ENCODE peak calls at places on chromosomes 12 and 14, in nine cellular contexts. One of them, this sample, is unnamed. For H3K4me1, the result is how much of the 10 kb centered on the place peaks cover.

GRCh38 chr12:91053951-91054715 is 3.7 kb downstream of the KERA start:
- DNase-seq in pancreas: peak
- DNase-seq in thyroid gland: no peak
- DNase-seq in uterus: peak
- DNase-seq in CD8-positive, alpha-beta memory T cell: no peak
- DNase-seq in IMR-90: peak
- DNase-seq in H9: no peak
- DNase-seq in K562: no peak
- DNase-seq in astrocyte: peak
- DNase-seq in this sample: no peak

GRCh38 chr12:76337583-76337982 is 10.6 kb downstream of the BBS10 start:
- DNase-seq in pancreas: no peak
- DNase-seq in thyroid gland: no peak
- DNase-seq in uterus: no peak
- DNase-seq in CD8-positive, alpha-beta memory T cell: no peak
- DNase-seq in IMR-90: peak
- DNase-seq in H9: no peak
- DNase-seq in K562: no peak
- DNase-seq in astrocyte: peak
- DNase-seq in this sample: no peak

GRCh38 chr12:2417761-2418160 is 365.0 kb downstream of the CACNA1C start:
- DNase-seq in pancreas: no peak
- DNase-seq in thyroid gland: no peak
- DNase-seq in uterus: no peak
- DNase-seq in CD8-positive, alpha-beta memory T cell: no peak
- DNase-seq in IMR-90: no peak
- DNase-seq in H9: peak
- DNase-seq in K562: no peak
- DNase-seq in astrocyte: no peak
- DNase-seq in this sample: no peak

GRCh38 chr12:21149849-21150248 is 18.9 kb downstream of the SLCO1B1 start:
- DNase-seq in pancreas: no peak
- DNase-seq in thyroid gland: no peak
- DNase-seq in uterus: no peak
- DNase-seq in CD8-positive, alpha-beta memory T cell: no peak
- DNase-seq in IMR-90: no peak
- DNase-seq in H9: peak
- DNase-seq in K562: no peak
- DNase-seq in astrocyte: no peak
- DNase-seq in this sample: no peak

GRCh38 chr14:32703246-32703645 is 235.4 kb upstream of the NPAS3 start:
- DNase-seq in pancreas: no peak
- DNase-seq in thyroid gland: no peak
- DNase-seq in uterus: no peak
- DNase-seq in CD8-positive, alpha-beta memory T cell: no peak
- DNase-seq in IMR-90: no peak
- DNase-seq in H9: no peak
- DNase-seq in K562: no peak
- DNase-seq in astrocyte: peak
- DNase-seq in this sample: no peak

GRCh38 chr14:90613446-90613845 is 202.8 kb downstream of the TTC7B start:
- DNase-seq in pancreas: no peak
- DNase-seq in thyroid gland: no peak
- DNase-seq in uterus: no peak
- DNase-seq in CD8-positive, alpha-beta memory T cell: no peak
- DNase-seq in IMR-90: no peak
- DNase-seq in H9: no peak
- DNase-seq in K562: no peak
- DNase-seq in astrocyte: no peak
- DNase-seq in this sample: no peak

GRCh38 chr12:131223791-131224567 is 270.3 kb downstream of the ADGRD1 start:
- DNase-seq in pancreas: no peak
- DNase-seq in thyroid gland: no peak
- DNase-seq in uterus: no peak
- DNase-seq in CD8-positive, alpha-beta memory T cell: no peak
- DNase-seq in IMR-90: no peak
- DNase-seq in H9: peak
- DNase-seq in K562: peak
- DNase-seq in astrocyte: no peak
- DNase-seq in this sample: peak

GRCh38 chr12:125079084-125079483 is 13.8 kb downstream of the AACS start:
- DNase-seq in pancreas: no peak
- DNase-seq in thyroid gland: no peak
- DNase-seq in uterus: no peak
- DNase-seq in CD8-positive, alpha-beta memory T cell: no peak
- DNase-seq in IMR-90: no peak
- DNase-seq in H9: no peak
- DNase-seq in K562: no peak
- DNase-seq in astrocyte: no peak
- DNase-seq in this sample: no peak

GRCh38 chr12:108833757-108834472 is 23.5 kb downstream of the SSH1 start:
- DNase-seq in pancreas: no peak
- DNase-seq in thyroid gland: peak
- DNase-seq in uterus: peak
- DNase-seq in CD8-positive, alpha-beta memory T cell: no peak
- DNase-seq in IMR-90: peak
- DNase-seq in H9: no peak
- DNase-seq in K562: no peak
- DNase-seq in astrocyte: peak
- DNase-seq in this sample: no peak

GRCh38 chr14:61598980-61599379 is 96.3 kb upstream of the HIF1A start:
- DNase-seq in pancreas: no peak
- DNase-seq in thyroid gland: no peak
- DNase-seq in uterus: no peak
- DNase-seq in CD8-positive, alpha-beta memory T cell: no peak
- DNase-seq in IMR-90: no peak
- DNase-seq in H9: no peak
- DNase-seq in K562: no peak
- DNase-seq in astrocyte: no peak
- DNase-seq in this sample: peak

GRCh38 chr12:80556566-80556965 is 112.5 kb downstream of the PTPRQ start:
- DNase-seq in pancreas: no peak
- DNase-seq in thyroid gland: no peak
- DNase-seq in uterus: no peak
- DNase-seq in CD8-positive, alpha-beta memory T cell: no peak
- DNase-seq in IMR-90: no peak
- DNase-seq in H9: no peak
- DNase-seq in K562: no peak
- DNase-seq in astrocyte: peak
- DNase-seq in this sample: no peak

GRCh38 chr12:26001530-26001929 is 43.0 kb downstream of the RASSF8 start:
- DNase-seq in pancreas: no peak
- DNase-seq in thyroid gland: no peak
- DNase-seq in uterus: no peak
- DNase-seq in CD8-positive, alpha-beta memory T cell: no peak
- DNase-seq in IMR-90: no peak
- DNase-seq in H9: no peak
- DNase-seq in K562: no peak
- DNase-seq in astrocyte: no peak
- DNase-seq in this sample: no peak

GRCh38 chr14:53093206-53093605 is 59.9 kb downstream of the DDHD1 start:
- DNase-seq in pancreas: no peak
- DNase-seq in thyroid gland: no peak
- DNase-seq in uterus: no peak
- DNase-seq in CD8-positive, alpha-beta memory T cell: no peak
- DNase-seq in IMR-90: peak
- DNase-seq in H9: no peak
- DNase-seq in K562: no peak
- DNase-seq in astrocyte: no peak
- DNase-seq in this sample: no peak

GRCh38 chr12:14958361-14959125 is 2.9 kb downstream of the ARHGDIB start:
- DNase-seq in pancreas: no peak
- DNase-seq in thyroid gland: no peak
- DNase-seq in uterus: no peak
- DNase-seq in CD8-positive, alpha-beta memory T cell: peak
- DNase-seq in IMR-90: no peak
- DNase-seq in H9: no peak
- DNase-seq in K562: no peak
- DNase-seq in astrocyte: no peak
- DNase-seq in this sample: no peak

GRCh38 chr12:9634177-9634803 is 26.6 kb upstream of the KLRB1 start:
- DNase-seq in pancreas: peak
- DNase-seq in thyroid gland: peak
- DNase-seq in uterus: peak
- DNase-seq in CD8-positive, alpha-beta memory T cell: peak
- DNase-seq in IMR-90: peak
- DNase-seq in H9: no peak
- DNase-seq in K562: peak
- DNase-seq in astrocyte: no peak
- DNase-seq in this sample: peak

GRCh38 chr14:24673534-24674203 is 39.7 kb upstream of the GZMB start:
- DNase-seq in pancreas: no peak
- DNase-seq in thyroid gland: no peak
- DNase-seq in uterus: no peak
- DNase-seq in CD8-positive, alpha-beta memory T cell: peak
- DNase-seq in IMR-90: no peak
- DNase-seq in H9: no peak
- DNase-seq in K562: no peak
- DNase-seq in astrocyte: no peak
- DNase-seq in this sample: peak

DNA sequence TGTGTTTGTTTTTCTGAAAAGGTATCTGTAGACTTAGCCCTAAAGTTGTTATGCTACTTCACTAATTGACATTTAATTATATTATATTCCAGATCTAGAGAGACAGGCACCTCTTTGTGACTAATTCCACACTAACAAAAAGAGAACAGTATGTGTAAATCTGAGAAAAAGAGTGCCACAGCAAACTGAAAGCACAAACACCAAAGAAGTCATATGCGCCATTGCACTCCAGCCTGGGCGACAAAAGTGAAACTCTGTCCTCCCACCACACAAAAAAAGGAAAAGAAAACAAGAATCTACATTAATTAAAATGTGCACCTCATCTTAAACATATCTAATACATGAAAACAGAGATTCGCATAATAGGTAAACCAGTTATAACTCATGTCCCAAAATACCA is 4.4 kb upstream of the CSRNP2 start:
- DNase-seq in pancreas: no peak
- DNase-seq in thyroid gland: no peak
- DNase-seq in uterus: no peak
- DNase-seq in CD8-positive, alpha-beta memory T cell: no peak
- DNase-seq in IMR-90: no peak
- DNase-seq in H9: no peak
- DNase-seq in K562: no peak
- DNase-seq in astrocyte: no peak
- DNase-seq in this sample: no peak
- H3K4me1 ChIP-seq in pancreas: under half
- H3K4me1 ChIP-seq in thyroid gland: under half
- H3K4me1 ChIP-seq in uterus: under half
- H3K4me1 ChIP-seq in CD8-positive, alpha-beta memory T cell: under half
- H3K4me1 ChIP-seq in IMR-90: under half
- H3K4me1 ChIP-seq in H9: under half
- H3K4me1 ChIP-seq in K562: under half
- H3K4me1 ChIP-seq in astrocyte: under half
- H3K4me1 ChIP-seq in this sample: under half

GRCh38 chr14:94142836-94143235 is 13.4 kb upstream of the IFI27L2 start:
- DNase-seq in pancreas: no peak
- DNase-seq in thyroid gland: no peak
- DNase-seq in uterus: no peak
- DNase-seq in CD8-positive, alpha-beta memory T cell: no peak
- DNase-seq in IMR-90: no peak
- DNase-seq in H9: no peak
- DNase-seq in K562: no peak
- DNase-seq in astrocyte: no peak
- DNase-seq in this sample: no peak

GRCh38 chr14:94144765-94145164 is 15.4 kb upstream of the IFI27L2 start:
- DNase-seq in pancreas: no peak
- DNase-seq in thyroid gland: no peak
- DNase-seq in uterus: no peak
- DNase-seq in CD8-positive, alpha-beta memory T cell: no peak
- DNase-seq in IMR-90: no peak
- DNase-seq in H9: peak
- DNase-seq in K562: no peak
- DNase-seq in astrocyte: no peak
- DNase-seq in this sample: no peak

GRCh38 chr14:94143239-94143638 is 13.8 kb upstream of the IFI27L2 start:
- DNase-seq in pancreas: no peak
- DNase-seq in thyroid gland: no peak
- DNase-seq in uterus: no peak
- DNase-seq in CD8-positive, alpha-beta memory T cell: no peak
- DNase-seq in IMR-90: no peak
- DNase-seq in H9: peak
- DNase-seq in K562: no peak
- DNase-seq in astrocyte: no peak
- DNase-seq in this sample: peak

GRCh38 chr14:94143711-94144110 is 14.3 kb upstream of the IFI27L2 start:
- DNase-seq in pancreas: no peak
- DNase-seq in thyroid gland: no peak
- DNase-seq in uterus: no peak
- DNase-seq in CD8-positive, alpha-beta memory T cell: no peak
- DNase-seq in IMR-90: no peak
- DNase-seq in H9: no peak
- DNase-seq in K562: no peak
- DNase-seq in astrocyte: no peak
- DNase-seq in this sample: no peak

DNA sequence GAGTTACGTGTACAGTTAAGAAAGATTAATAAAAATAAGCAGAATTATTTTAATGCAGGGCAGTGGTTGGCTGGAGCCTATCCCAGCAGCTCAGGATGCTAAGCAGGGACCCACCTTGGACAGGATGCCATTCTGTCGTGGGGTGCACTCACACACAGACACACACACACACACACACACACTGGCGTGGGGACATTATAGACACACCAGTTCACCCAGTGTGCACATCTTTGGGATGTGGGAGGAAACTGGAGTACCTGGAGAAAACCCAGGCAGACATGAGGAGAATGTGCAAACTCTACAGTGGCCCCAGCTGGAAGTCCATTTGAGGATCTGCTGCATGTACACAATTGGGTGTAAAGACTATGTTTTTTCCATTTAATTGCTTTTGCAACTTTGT is 12.8 kb upstream of the IFI27L2 start:
- DNase-seq in pancreas: no peak
- DNase-seq in thyroid gland: no peak
- DNase-seq in uterus: no peak
- DNase-seq in CD8-positive, alpha-beta memory T cell: no peak
- DNase-seq in IMR-90: no peak
- DNase-seq in H9: no peak
- DNase-seq in K562: no peak
- DNase-seq in astrocyte: no peak
- DNase-seq in this sample: no peak
- H3K4me1 ChIP-seq in pancreas: under half
- H3K4me1 ChIP-seq in thyroid gland: under half
- H3K4me1 ChIP-seq in uterus: under half
- H3K4me1 ChIP-seq in CD8-positive, alpha-beta memory T cell: under half
- H3K4me1 ChIP-seq in IMR-90: under half
- H3K4me1 ChIP-seq in H9: under half
- H3K4me1 ChIP-seq in K562: under half
- H3K4me1 ChIP-seq in astrocyte: under half
- H3K4me1 ChIP-seq in this sample: under half

GRCh38 chr12:122839907-122840554 is 4.8 kb downstream of the HIP1R start:
- DNase-seq in pancreas: no peak
- DNase-seq in thyroid gland: no peak
- DNase-seq in uterus: no peak
- DNase-seq in CD8-positive, alpha-beta memory T cell: no peak
- DNase-seq in IMR-90: no peak
- DNase-seq in H9: no peak
- DNase-seq in K562: no peak
- DNase-seq in astrocyte: no peak
- DNase-seq in this sample: no peak
- H3K4me1 ChIP-seq in pancreas: half or more
- H3K4me1 ChIP-seq in thyroid gland: under half
- H3K4me1 ChIP-seq in uterus: under half
- H3K4me1 ChIP-seq in CD8-positive, alpha-beta memory T cell: under half
- H3K4me1 ChIP-seq in IMR-90: under half
- H3K4me1 ChIP-seq in H9: under half
- H3K4me1 ChIP-seq in K562: under half
- H3K4me1 ChIP-seq in astrocyte: under half
- H3K4me1 ChIP-seq in this sample: under half

GRCh38 chr12:12506541-12506940 is 56.1 kb downstream of the DUSP16 start:
- DNase-seq in pancreas: no peak
- DNase-seq in thyroid gland: no peak
- DNase-seq in uterus: no peak
- DNase-seq in CD8-positive, alpha-beta memory T cell: no peak
- DNase-seq in IMR-90: peak
- DNase-seq in H9: no peak
- DNase-seq in K562: no peak
- DNase-seq in astrocyte: no peak
- DNase-seq in this sample: no peak
- H3K4me1 ChIP-seq in pancreas: under half
- H3K4me1 ChIP-seq in thyroid gland: under half
- H3K4me1 ChIP-seq in uterus: under half
- H3K4me1 ChIP-seq in CD8-positive, alpha-beta memory T cell: under half
- H3K4me1 ChIP-seq in IMR-90: under half
- H3K4me1 ChIP-seq in H9: under half
- H3K4me1 ChIP-seq in K562: under half
- H3K4me1 ChIP-seq in astrocyte: under half
- H3K4me1 ChIP-seq in this sample: under half

This sample was measured in OCI-LY7.